ENCODE peak calls at places on chromosomes 13 and 19, in ten cellular contexts. D is amniotic epithelial cell; I is activated effector memory CD4-positive, alpha-beta T cell treated with anti-CD3 and anti-CD28 coated beads, Interleukin-2, amount 50 U/mL, for 16 hours; Y is iris pigment epithelial cell; Z is cardiac fibroblast; U is central memory CD4-positive, alpha-beta T cell; B is B cell; X is choroid plexus epithelial cell; H is iPS-NIHi11; T is T-helper 2 cell. R is an unnamed sample.

GRCh38 chr13:27826379-27827353 is 34.4 kb downstream of the GSX1 start:
- DNase-seq in D (peak), I (peak), Y (peak), Z (peak), U (peak), B (peak), X (peak), H (peak), T (peak), R (peak)

GRCh38 chr13:103976371-103976770 is 910.2 kb upstream of the SLC10A2 start:
- DNase-seq in D (no peak), I (no peak), Y (no peak), Z (no peak), U (no peak), B (no peak), X (no peak), H (no peak), T (no peak), R (no peak)

GRCh38 chr13:49779721-49780120 is 12.8 kb downstream of the KPNA3 start:
- DNase-seq in D (no peak), I (no peak), Y (no peak), Z (no peak), U (no peak), B (no peak), X (no peak), H (no peak), T (no peak), R (no peak)

GRCh38 chr19:15672580-15673175 is at the start of gene CYP4F12:
- DNase-seq in D (peak), I (peak), Y (peak), Z (peak), U (peak), B (no peak), X (no peak), H (no peak), T (no peak), R (peak)

GRCh38 chr13:40876020-40876738 is 86.8 kb downstream of the SLC25A15 start:
- DNase-seq in D (no peak), I (no peak), Y (no peak), Z (no peak), U (no peak), B (no peak), X (no peak), H (peak), T (no peak), R (no peak)

GRCh38 chr13:18943273-18943672 is 238.4 kb downstream of the TUBA3C start:
- DNase-seq in D (no peak), I (peak), Y (no peak), Z (no peak), U (no peak), B (no peak), X (no peak), H (peak), T (no peak), R (no peak)

GRCh38 chr19:43649514-43649913 is 9.9 kb upstream of the CADM4 start:
- DNase-seq in D (no peak), I (no peak), Y (no peak), Z (no peak), U (no peak), B (no peak), X (no peak), H (no peak), T (no peak), R (no peak)

GRCh38 chr13:110506859-110507566 is 54.5 kb downstream of the RAB20 start:
- DNase-seq in D (peak), I (no peak), Y (peak), Z (peak), U (no peak), B (no peak), X (peak), H (no peak), T (no peak), R (peak)

GRCh38 chr13:86986448-86986847 is 684.7 kb upstream of the SLITRK5 start:
- DNase-seq in D (peak), I (no peak), Y (peak), Z (peak), U (no peak), B (no peak), X (peak), H (no peak), T (no peak), R (no peak)

GRCh38 chr13:42991892-42992584 is at the start of gene EPSTI1:
- DNase-seq in D (peak), I (peak), Y (peak), Z (peak), U (peak), B (peak), X (peak), H (peak), T (peak), R (peak)

GRCh38 chr13:79228972-79229371 is 177.1 kb downstream of the RBM26 start:
- DNase-seq in D (no peak), I (no peak), Y (no peak), Z (no peak), U (no peak), B (no peak), X (no peak), H (no peak), T (no peak), R (no peak)

GRCh38 chr13:27792393-27793218 is at the start of gene GSX1:
- DNase-seq in D (peak), I (peak), Y (peak), Z (peak), U (peak), B (peak), X (peak), H (peak), T (no peak), R (peak)

GRCh38 chr13:23778007-23778687 is 111.1 kb downstream of the MIPEP start:
- DNase-seq in D (peak), I (no peak), Y (peak), Z (no peak), U (no peak), B (no peak), X (peak), H (no peak), T (no peak), R (no peak)

R was measured in fibroblast of pulmonary artery.